ENCODE peak calls at places on chromosomes 11 and 22, in ten cellular contexts. J is GM23338, D is hepatocyte, V is SK-N-SH, Z is GM23248, Q is MM.1S, O is PC-9, L is HCT116, W is PC-3, U is Karpas-422. C is an unnamed sample.
A peak's percentile ranks its signal among the peaks of the same experiment; 100 is the strongest.

GRCh38 chr11:27187848-27188621 is 147.4 kb downstream of the BBOX1 start:
- DNase-seq in J (no peak), D (peak; percentile 51), V (no peak), Z (no peak), Q (no peak), O (no peak), L (no peak), W (no peak), U (no peak), C (no peak)

GRCh38 chr22:44168206-44168605 is 12.5 kb upstream of the PARVG start:
- DNase-seq in J (no peak), D (no peak), V (no peak), Z (no peak), Q (no peak), O (no peak), L (no peak), W (no peak), U (no peak), C (no peak)

GRCh38 chr11:17743808-17744119 is 9.2 kb downstream of the KCNC1 start:
- DNase-seq in J (no peak), D (no peak), V (no peak), Z (peak; percentile 40), Q (no peak), O (no peak), L (no peak), W (peak; percentile 66), U (no peak), C (no peak)

GRCh38 chr11:113176561-113176960 is 137.8 kb upstream of the TTC12 start:
- DNase-seq in J (no peak), D (no peak), V (no peak), Z (no peak), Q (no peak), O (no peak), L (no peak), W (no peak), U (no peak), C (no peak)

GRCh38 chr11:112025682-112026081 is 474 bp downstream of the DLAT start:
- DNase-seq in J (no peak), D (no peak), V (no peak), Z (peak; percentile 53), Q (peak; percentile 13), O (no peak), L (no peak), W (no peak), U (no peak), C (peak; percentile 17)

GRCh38 chr11:115117931-115118479 is 386.2 kb downstream of the CADM1 start:
- DNase-seq in J (no peak), D (no peak), V (no peak), Z (no peak), Q (no peak), O (no peak), L (no peak), W (no peak), U (no peak), C (no peak)

GRCh38 chr11:118073554-118073953 is 3.3 kb upstream of the TMPRSS4 start:
- DNase-seq in J (no peak), D (no peak), V (no peak), Z (no peak), Q (no peak), O (no peak), L (no peak), W (no peak), U (no peak), C (no peak)

GRCh38 chr11:198236-198806 is 5.4 kb downstream of the SCGB1C1 start:
- DNase-seq in J (no peak), D (no peak), V (no peak), Z (no peak), Q (no peak), O (no peak), L (no peak), W (no peak), U (no peak), C (no peak)

GRCh38 chr22:43627485-43628252 is 184.4 kb downstream of the EFCAB6 start:
- DNase-seq in J (peak; percentile 18), D (no peak), V (no peak), Z (no peak), Q (no peak), O (no peak), L (no peak), W (no peak), U (no peak), C (no peak)

GRCh38 chr11:6437993-6438392 is 2.8 kb downstream of the HPX start:
- DNase-seq in J (no peak), D (no peak), V (no peak), Z (no peak), Q (no peak), O (no peak), L (no peak), W (no peak), U (peak; percentile 46), C (peak; percentile 41)

GRCh38 chr11:57311109-57311936 is 13.4 kb downstream of the TNKS1BP1 start:
- DNase-seq in J (peak; percentile 97), D (peak; percentile 96), V (peak; percentile 68), Z (peak; percentile 97), Q (no peak), O (peak; percentile 94), L (peak; percentile 81), W (peak; percentile 96), U (no peak), C (no peak)

GRCh38 chr11:102831128-102831708 is 12.2 kb downstream of the MMP3 start:
- DNase-seq in J (peak; percentile 78), D (peak; percentile 44), V (peak; percentile 40), Z (peak; percentile 88), Q (peak; percentile 66), O (no peak), L (no peak), W (no peak), U (no peak), C (no peak)

GRCh38 chr22:37121887-37122591 is 12.5 kb upstream of the TMPRSS6 start:
- DNase-seq in J (peak; percentile 37), D (peak; percentile 39), V (peak; percentile 48), Z (peak; percentile 68), Q (peak; percentile 76), O (peak; percentile 72), L (no peak), W (peak; percentile 56), U (no peak), C (peak; percentile 30)

GRCh38 chr11:66886671-66887221 is 29.9 kb downstream of the LRFN4 start:
- DNase-seq in J (no peak), D (no peak), V (no peak), Z (peak; percentile 41), Q (no peak), O (no peak), L (peak; percentile 51), W (no peak), U (no peak), C (no peak)

GRCh38 chr22:36333632-36334031 is 54.1 kb downstream of the MYH9 start:
- DNase-seq in J (no peak), D (peak; percentile 46), V (no peak), Z (no peak), Q (peak; percentile 10), O (peak; percentile 94), L (no peak), W (peak; percentile 86), U (no peak), C (no peak)

GRCh38 chr11:68855205-68855978 is 13.7 kb upstream of the CPT1A start:
- DNase-seq in J (peak; percentile 64), D (peak; percentile 75), V (peak; percentile 75), Z (peak; percentile 57), Q (peak; percentile 34), O (no peak), L (no peak), W (no peak), U (no peak), C (no peak)

DNA sequence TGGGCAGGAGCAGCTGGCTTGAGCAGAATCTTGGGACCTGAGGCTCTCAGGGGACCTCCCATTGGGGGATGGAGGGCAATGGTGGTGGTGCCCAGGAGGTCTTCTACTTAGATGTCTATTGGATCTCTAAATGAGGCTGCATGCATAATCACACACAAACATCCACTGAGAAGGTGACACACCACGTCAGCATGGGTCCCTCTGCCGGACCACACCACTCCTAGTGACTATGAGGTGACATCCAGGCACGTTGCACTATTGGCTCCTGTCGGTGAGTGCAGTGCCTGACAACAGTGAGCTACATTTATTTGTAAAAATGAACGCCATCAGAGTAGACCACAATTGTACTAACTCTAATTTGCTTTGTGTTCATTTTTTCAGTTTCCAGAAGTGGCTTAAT is 2.3 kb upstream of the APOA4 start:
- DNase-seq in J (no peak), D (no peak), V (no peak), Z (no peak), Q (no peak), O (no peak), L (no peak), W (no peak), U (no peak), C (no peak)
- H3K9me2 ChIP-seq in J (no peaks in the 10 kb centered on the region), D (no peaks in the 10 kb centered on the region), V (no peaks in the 10 kb centered on the region), Z (no peaks in the 10 kb centered on the region), Q (no peaks in the 10 kb centered on the region), O (no peaks in the 10 kb centered on the region), L (no peaks in the 10 kb centered on the region), W (no peaks in the 10 kb centered on the region), U (no peaks in the 10 kb centered on the region), C (no peaks in the 10 kb centered on the region)

GRCh38 chr11:44728491-44728910 is 1.7 kb downstream of the TSPAN18 start:
- DNase-seq in J (peak; percentile 65), D (no peak), V (peak; percentile 38), Z (no peak), Q (no peak), O (no peak), L (no peak), W (no peak), U (no peak), C (no peak)
- H3K9me2 ChIP-seq in J (peaks cover 4% of the 10 kb centered on the region), D (no peaks in the 10 kb centered on the region), V (no peaks in the 10 kb centered on the region), Z (no peaks in the 10 kb centered on the region), Q (no peaks in the 10 kb centered on the region), O (no peaks in the 10 kb centered on the region), L (no peaks in the 10 kb centered on the region), W (no peaks in the 10 kb centered on the region), U (no peaks in the 10 kb centered on the region), C (no peaks in the 10 kb centered on the region)

GRCh38 chr11:125572916-125573315 is 3.6 kb downstream of the EI24 start:
- DNase-seq in J (no peak), D (no peak), V (no peak), Z (no peak), Q (no peak), O (no peak), L (no peak), W (no peak), U (no peak), C (no peak)
- H3K9me2 ChIP-seq in J (no peaks in the 10 kb centered on the region), D (no peaks in the 10 kb centered on the region), V (no peaks in the 10 kb centered on the region), Z (no peaks in the 10 kb centered on the region), Q (no peaks in the 10 kb centered on the region), O (no peaks in the 10 kb centered on the region), L (no peaks in the 10 kb centered on the region), W (no peaks in the 10 kb centered on the region), U (no peaks in the 10 kb centered on the region), C (no peaks in the 10 kb centered on the region)

DNA sequence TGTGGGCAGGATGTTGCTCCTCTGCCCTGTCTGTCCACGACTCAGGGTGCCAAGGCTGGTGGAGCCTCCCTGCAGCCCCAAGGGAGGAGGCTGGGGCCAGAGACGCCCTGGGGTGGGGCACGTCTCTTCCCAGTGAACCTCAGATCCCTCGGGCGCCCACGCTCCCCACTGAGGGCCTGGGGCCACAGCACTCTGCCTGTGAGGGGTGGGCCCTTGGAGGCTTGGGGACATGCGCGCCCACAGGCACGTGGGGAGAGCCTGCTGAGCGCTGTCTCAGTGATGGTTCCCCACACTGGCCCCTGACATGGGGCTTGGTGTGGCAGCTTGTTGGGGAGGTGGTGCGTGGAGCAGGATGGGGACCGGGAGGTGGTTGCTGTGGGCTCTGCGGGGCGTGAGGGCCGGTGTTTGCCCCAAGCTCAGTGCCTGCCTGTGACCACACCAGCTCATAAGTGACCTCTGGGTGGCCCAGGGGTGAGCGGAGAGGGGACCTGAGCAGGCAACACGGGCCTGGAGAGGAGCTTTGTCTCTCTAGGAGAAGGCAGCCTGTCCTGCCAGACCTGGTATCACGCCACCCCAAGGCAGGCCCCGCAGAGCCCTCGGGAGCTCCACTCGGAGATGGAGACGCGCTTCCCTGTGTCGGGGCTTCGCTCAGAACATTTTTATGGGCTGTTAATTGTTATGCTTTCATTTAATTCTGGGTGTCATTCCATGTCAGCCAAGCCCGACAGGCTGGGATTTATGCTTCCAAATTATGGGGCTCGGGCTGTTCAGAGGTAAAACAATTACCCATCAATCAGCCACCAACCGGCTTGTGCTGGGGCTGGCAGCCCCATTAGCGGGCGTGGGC is 27.4 kb upstream of the CCDC188 start:
- DNase-seq in J (no peak), D (no peak), V (no peak), Z (no peak), Q (no peak), O (no peak), L (no peak), W (no peak), U (no peak), C (no peak)
- H3K9me2 ChIP-seq in J (no peaks in the 10 kb centered on the region), D (no peaks in the 10 kb centered on the region), V (no peaks in the 10 kb centered on the region), Z (no peaks in the 10 kb centered on the region), Q (no peaks in the 10 kb centered on the region), O (no peaks in the 10 kb centered on the region), L (no peaks in the 10 kb centered on the region), W (no peaks in the 10 kb centered on the region), U (no peaks in the 10 kb centered on the region), C (no peaks in the 10 kb centered on the region)

C was measured in OCI-LY7.